ENCODE peak calls at places on chromosomes 6 and 20, in seven cellular contexts. Q is K562, P is HepG2, Z is A549, J is IMR-90, R is GM12878, S is H1. Y is an unnamed sample.

GRCh38 chr6:72856801-72857200 is 234.9 kb downstream of the KCNQ5 start:
- DNase-seq in Q (no peak), P (no peak), R (no peak), J (no peak), S (no peak), Z (no peak), Y (no peak)

GRCh38 chr6:30882764-30883475 is 1.4 kb upstream of the DDR1 start:
- DNase-seq in S (no peak), R (peak; percentile 59), J (no peak), Z (peak; percentile 21), Q (peak; percentile 66), P (no peak), Y (peak; percentile 33)

GRCh38 chr20:21862958-21863357 is 157.5 kb downstream of the PAX1 start:
- DNase-seq in Z (no peak), P (no peak), J (no peak), S (no peak), Q (no peak), R (no peak), Y (no peak)

GRCh38 chr6:157761331-157761921 is 61.6 kb upstream of the SNX9 start:
- DNase-seq in S (no peak), R (peak; percentile 90), Q (no peak), Z (no peak), J (peak; percentile 76), P (no peak), Y (no peak)

GRCh38 chr6:17035994-17036393 is 65.9 kb upstream of the STMND1 start:
- DNase-seq in Q (no peak), J (no peak), Z (no peak), R (no peak), P (no peak), S (no peak), Y (no peak)

GRCh38 chr6:16305788-16306187 is 67.4 kb downstream of the GMPR start:
- DNase-seq in Z (no peak), J (no peak), R (no peak), S (no peak), Q (no peak), P (no peak), Y (no peak)

GRCh38 chr6:97639702-97640101 is 356.7 kb upstream of the MMS22L start:
- DNase-seq in P (no peak), Z (no peak), S (no peak), R (no peak), J (no peak), Q (no peak), Y (no peak)

GRCh38 chr6:156808287-156808686 is 31.1 kb downstream of the ARID1B start:
- DNase-seq in P (no peak), Q (no peak), J (peak; percentile 13), S (no peak), Z (no peak), R (no peak), Y (no peak)

GRCh38 chr6:747921-748320 is 55.0 kb upstream of the EXOC2 start:
- DNase-seq in J (no peak), Z (no peak), R (no peak), S (no peak), Q (no peak), P (no peak), Y (no peak)

GRCh38 chr6:1336246-1336843 is 24.4 kb downstream of the FOXQ1 start:
- DNase-seq in Z (peak; percentile 66), Q (no peak), J (no peak), S (no peak), R (no peak), P (peak; percentile 90), Y (no peak)

DNA sequence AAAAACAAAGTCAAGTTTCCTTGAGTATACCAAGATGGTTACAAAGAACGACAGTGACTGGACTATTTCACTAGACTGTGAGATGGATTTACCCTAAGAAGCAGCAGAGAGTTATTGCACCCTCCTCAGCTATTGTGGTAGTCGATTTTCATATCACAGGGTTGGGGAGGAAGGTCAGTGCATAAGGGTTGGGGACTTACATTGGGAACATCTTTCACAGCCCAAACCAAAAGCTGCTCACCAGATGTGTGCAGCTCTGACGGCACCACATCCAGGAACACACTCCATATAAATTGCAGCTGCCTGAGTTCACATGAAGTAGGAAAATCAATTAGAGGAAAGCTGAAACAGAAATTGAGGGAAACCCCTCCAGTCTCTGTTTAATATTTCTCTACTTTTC is 470.5 kb upstream of the NRSN1 start:
- DNase-seq in R (no peak), S (no peak), Z (no peak), Q (no peak), J (no peak), P (no peak), Y (peak; percentile 27)
- TF ChIP-seq RFX5 in R (no peak), S (no peak), Z (no peak), Q (no peak), J (no peak), P (no peak), Y (no peak)

DNA sequence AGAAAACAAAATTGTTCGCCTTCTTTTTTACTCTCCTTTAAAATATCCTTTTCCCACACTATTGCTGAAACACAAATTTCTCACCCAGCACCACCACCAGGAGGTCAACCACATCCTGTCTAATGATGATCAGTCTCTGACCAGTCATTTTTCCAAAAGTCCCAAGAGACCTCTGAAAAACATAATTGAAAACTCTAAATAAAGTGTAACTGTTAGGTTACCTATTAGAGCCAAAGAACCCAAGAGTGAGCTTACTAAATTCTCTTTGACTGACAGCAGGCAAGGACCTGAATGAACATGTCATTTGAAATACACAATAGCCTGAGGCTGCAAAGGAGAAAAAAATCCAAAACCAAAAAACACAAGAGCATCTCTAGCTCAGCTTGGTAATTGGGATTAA is 735.4 kb downstream of the CBLN4 start:
- DNase-seq in J (no peak), R (no peak), P (no peak), Z (no peak), S (no peak), Q (no peak), Y (no peak)
- TF ChIP-seq RFX5 in J (no peak), R (no peak), P (no peak), Z (no peak), S (no peak), Q (no peak), Y (no peak)

DNA sequence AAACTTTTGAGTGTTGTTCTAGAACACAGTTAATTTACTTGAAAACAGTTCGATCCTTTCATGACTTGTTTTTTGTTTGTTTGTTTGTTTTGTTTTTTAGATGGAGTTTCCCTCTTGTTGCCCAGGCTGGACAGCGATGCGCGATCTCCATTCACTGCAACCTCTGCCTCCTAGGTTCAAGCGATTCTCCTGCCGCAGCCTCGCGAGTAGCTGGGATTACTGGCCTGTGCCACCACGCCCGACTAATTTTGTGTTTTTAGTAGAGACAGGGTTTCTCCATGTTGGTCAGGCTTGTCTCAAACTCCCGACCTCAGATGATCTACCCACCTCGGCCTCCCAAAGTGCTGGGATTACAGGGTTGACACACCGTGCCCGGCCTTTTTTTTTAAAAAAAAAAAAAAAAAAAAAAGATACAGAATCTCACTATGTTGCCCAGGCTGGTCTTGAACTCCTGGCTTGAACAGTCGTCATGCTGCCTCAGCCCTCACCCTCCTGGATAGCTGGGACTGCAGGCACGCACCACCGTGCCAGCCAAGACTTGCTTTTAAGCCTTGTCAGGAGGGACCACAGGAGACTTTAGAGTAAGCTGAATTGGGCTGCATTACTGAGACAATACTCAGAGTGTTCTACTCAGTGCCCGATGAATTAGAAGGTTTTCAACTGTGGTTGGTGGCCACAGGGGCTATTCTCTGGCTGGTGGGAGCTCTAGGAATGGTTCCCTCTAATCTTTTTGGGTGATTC is 76.7 kb upstream of the SLC22A16 start:
- DNase-seq in R (no peak), S (no peak), Z (no peak), J (no peak), Q (no peak), P (no peak), Y (no peak)
- TF ChIP-seq RFX5 in R (no peak), S (no peak), Z (no peak), J (no peak), Q (no peak), P (no peak), Y (no peak)

DNA sequence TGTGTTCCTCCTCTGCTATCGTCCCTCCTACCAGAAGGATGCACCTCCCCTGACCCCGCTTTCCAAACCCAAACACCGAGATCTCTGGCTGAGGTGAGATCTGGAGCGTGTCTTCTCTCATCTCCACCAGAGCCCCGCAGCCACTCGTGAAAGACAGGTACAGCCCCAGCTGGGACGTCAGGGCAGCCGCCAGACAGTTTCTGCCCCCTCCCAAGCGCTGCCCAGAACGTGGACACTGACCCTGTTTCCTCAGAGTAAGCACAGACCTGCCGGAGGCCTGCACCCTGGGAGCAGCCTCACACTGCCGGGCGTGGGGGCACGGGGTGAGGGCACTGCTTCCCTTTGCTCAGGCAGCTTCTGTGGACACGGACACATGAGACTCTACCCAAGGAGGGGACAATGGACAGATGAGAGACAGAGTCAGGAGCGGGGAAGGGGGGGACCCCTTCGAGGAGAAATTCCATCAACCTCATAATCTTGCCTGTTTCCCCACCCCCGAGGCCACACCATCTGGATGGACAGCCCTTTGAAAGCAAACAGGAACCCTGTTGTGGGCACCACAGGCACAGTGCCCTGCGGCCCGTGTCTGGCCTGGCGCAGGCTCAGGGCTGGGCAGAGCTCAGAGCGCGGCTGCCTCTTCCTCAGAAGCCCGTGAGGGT is 210.6 kb downstream of the DLL1 start:
- DNase-seq in P (no peak), Q (no peak), R (no peak), S (no peak), Z (no peak), J (no peak), Y (no peak)
- TF ChIP-seq RFX5 in P (no peak), Q (no peak), R (no peak), S (no peak), Z (no peak), J (no peak), Y (no peak)

GRCh38 chr6:167987811-167988495 is 9.5 kb upstream of the KIF25 start:
- DNase-seq in Z (no peak), R (no peak), S (no peak), P (no peak), Q (no peak), J (no peak), Y (no peak)
- TF ChIP-seq RFX5 in Z (no peak), R (no peak), S (no peak), P (no peak), Q (no peak), J (no peak), Y (no peak)

DNA sequence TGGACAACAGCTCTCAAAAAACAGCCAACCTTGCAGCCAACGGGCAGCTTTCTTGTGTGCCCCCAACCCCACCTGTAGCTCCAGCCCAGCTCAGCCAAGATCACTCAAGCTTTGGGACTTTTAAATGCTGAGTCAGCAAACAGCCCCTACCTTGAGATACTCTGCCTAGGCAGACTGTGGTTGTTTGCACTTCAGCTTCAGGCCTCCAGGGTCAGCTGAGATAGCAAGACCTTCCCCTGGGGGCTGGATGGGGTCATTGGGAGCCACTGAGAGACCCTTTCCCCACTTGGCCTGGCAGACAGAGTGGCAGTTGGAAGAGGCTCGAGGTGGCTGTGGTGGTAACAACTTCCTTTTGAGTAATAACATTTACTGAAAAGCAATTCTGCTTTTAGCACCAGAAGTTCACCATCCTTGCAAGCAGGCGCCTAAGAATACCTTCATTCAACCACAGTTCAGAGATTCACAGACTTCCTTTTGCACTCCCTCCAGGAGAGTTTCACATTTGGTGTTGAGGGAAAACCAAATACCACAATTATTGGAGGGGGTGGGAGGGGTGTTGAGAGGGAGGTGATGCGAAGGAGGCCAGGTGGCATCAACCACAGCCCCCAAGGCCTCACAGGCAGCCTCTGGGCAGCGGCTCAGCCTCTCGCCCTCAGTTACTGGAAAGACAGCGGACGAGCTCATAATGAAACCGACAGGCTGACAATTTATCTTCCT is 148.0 kb downstream of the CEBPB start:
- DNase-seq in Z (no peak), S (no peak), J (peak; percentile 23), R (peak; percentile 92), P (peak; percentile 49), Q (peak; percentile 52), Y (no peak)
- TF ChIP-seq RFX5 in Z (no peak), S (no peak), J (no peak), R (no peak), P (peak; percentile 74), Q (no peak), Y (no peak)

Y was measured in SK-N-SH.